ENCODE peak calls at places on chromosomes 13 and 19, in six cellular contexts. W is SK-N-SH, V is H1, J is GM12878, U is HepG2, O is K562. H is an unnamed sample.

GRCh38 chr13:113623491-113624234 is 34.3 kb downstream of the ATP4B start:
- DNase-seq in V (no peak), O (no peak), W (no peak), J (no peak), U (no peak), H (no peak)

GRCh38 chr13:50384724-50385123 is 369.5 kb downstream of the KCNRG start:
- DNase-seq in V (no peak), J (no peak), W (no peak), U (no peak), O (no peak), H (no peak)

GRCh38 chr13:24511824-24512207 is 762 bp downstream of the PARP4 start:
- DNase-seq in J (peak), W (peak), V (no peak), O (no peak), U (no peak), H (peak)

GRCh38 chr19:1026189-1027019 is at the start of gene CNN2:
- DNase-seq in J (no peak), W (peak), V (no peak), U (peak), O (peak), H (peak)

GRCh38 chr13:30224732-30225131 is 82.6 kb downstream of the KATNAL1 start:
- DNase-seq in U (no peak), W (no peak), O (no peak), V (no peak), J (no peak), H (no peak)

GRCh38 chr19:7211191-7211988 is 82.8 kb downstream of the INSR start:
- DNase-seq in J (no peak), W (no peak), V (no peak), O (no peak), U (no peak), H (no peak)

GRCh38 chr13:33743438-33744368 is 74.2 kb upstream of the RFC3 start:
- DNase-seq in V (no peak), O (no peak), W (no peak), U (peak), J (peak), H (peak)

GRCh38 chr19:5591476-5591875 is 23.7 kb upstream of the TINCR start:
- DNase-seq in V (no peak), J (no peak), U (no peak), O (no peak), W (no peak), H (no peak)

GRCh38 chr13:19586904-19587634 is 25.7 kb upstream of the TPTE2 start:
- DNase-seq in O (peak), J (peak), U (peak), V (no peak), W (peak), H (peak)

GRCh38 chr19:18450934-18451836 is 13.3 kb upstream of the ISYNA1 start:
- DNase-seq in O (peak), U (peak), J (no peak), V (no peak), W (peak), H (no peak)

GRCh38 chr19:35062942-35063341 is 21.4 kb downstream of the HPN start:
- DNase-seq in U (no peak), W (no peak), J (no peak), O (no peak), V (no peak), H (no peak)
- TF ChIP-seq GABPA in U (no peak), W (no peak), J (no peak), O (no peak), V (no peak), H (no peak)

GRCh38 chr13:39406688-39407087 is 196.3 kb downstream of the LHFPL6 start:
- DNase-seq in O (no peak), U (no peak), J (peak), V (no peak), W (no peak), H (no peak)
- TF ChIP-seq CTCF in O (no peak), U (no peak), J (peak), V (no peak), W (no peak), H (no peak)

GRCh38 chr19:49930483-49931011 is 1.2 kb upstream of the NUP62 start:
- DNase-seq in U (no peak), V (no peak), J (no peak), W (no peak), O (peak), H (no peak)
- TF ChIP-seq GABPA in U (no peak), V (no peak), J (no peak), W (no peak), O (no peak), H (no peak)

GRCh38 chr13:92530364-92530763 is 696.2 kb upstream of the GPC6 start:
- DNase-seq in O (no peak), J (no peak), U (no peak), V (no peak), W (no peak), H (no peak)
- TF ChIP-seq CTCF in O (peak), J (no peak), U (no peak), V (no peak), W (no peak), H (no peak)

GRCh38 chr13:39712626-39713025 is 57.2 kb downstream of the COG6 start:
- DNase-seq in J (no peak), W (no peak), U (no peak), O (no peak), V (no peak), H (no peak)
- TF ChIP-seq GABPA in J (no peak), W (no peak), U (no peak), O (no peak), V (no peak), H (no peak)

GRCh38 chr19:49113762-49114629 is at the start of gene LIN7B:
- DNase-seq in O (peak), W (peak), J (no peak), V (no peak), U (peak), H (peak)
- TF ChIP-seq CTCF in O (peak), W (peak), J (peak), V (no peak), U (peak), H (peak)

GRCh38 chr13:107753748-107754147 is 461.6 kb downstream of the LIG4 start:
- DNase-seq in U (no peak), V (no peak), W (peak), O (no peak), J (no peak), H (no peak)

DNA sequence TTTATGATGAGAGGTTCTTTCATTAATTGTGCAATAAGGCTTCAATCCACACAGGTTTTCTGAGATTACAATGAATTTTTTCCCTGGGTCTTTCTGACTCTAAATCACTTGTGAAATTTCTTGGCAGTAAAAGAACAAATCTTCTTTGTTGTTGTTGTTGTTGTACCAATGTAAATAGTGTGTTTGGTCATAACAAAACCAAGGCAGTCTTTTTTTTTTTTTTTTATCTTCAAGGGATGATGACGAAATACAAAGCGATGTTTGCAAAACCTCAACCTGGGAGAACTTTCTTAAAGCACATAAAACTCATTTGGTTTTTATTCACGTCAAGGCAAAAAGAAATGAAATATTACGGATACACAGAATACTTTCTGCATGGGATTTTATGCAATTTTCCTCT is 462.1 kb downstream of the LIG4 start:
- DNase-seq in W (no peak), V (no peak), U (no peak), J (no peak), O (no peak), H (no peak)
- TF ChIP-seq GABPA in W (no peak), V (no peak), U (no peak), J (no peak), O (no peak), H (no peak)

DNA sequence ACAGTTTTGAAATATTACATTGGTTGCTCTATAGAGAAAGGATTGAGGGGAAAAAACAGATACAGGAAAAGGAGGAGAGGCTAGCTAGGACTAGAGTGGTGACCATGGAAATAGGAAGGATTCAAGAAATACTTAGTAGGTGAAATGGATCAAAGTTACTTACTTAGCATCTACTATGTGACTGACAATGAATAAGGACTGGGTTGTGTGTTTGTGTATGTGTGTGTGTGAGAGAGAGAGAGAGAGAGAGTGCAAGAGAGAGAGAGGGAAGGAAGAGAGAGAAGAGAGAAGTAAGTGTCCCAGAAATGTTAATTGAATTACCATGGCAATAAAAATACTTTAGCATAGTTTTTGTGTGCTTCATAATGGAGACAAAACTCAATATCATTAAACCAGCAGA is 7.9 kb downstream of the GPC6 start:
- DNase-seq in V (no peak), W (no peak), O (no peak), U (no peak), J (no peak), H (no peak)
- TF ChIP-seq CTCF in V (no peak), W (no peak), O (no peak), U (no peak), J (no peak), H (no peak)